ENCODE peak calls at places on chromosomes 4 and X, in six cellular contexts. N is suprapubic skin, G is GM12891, Q is K562, C is HCT116, S is sigmoid colon. F is an unnamed sample.

GRCh38 chrX:19070555-19070994 is 51.7 kb downstream of the ADGRG2 start:
- DNase-seq in N (no peak), G (no peak), Q (no peak), C (no peak), S (no peak), F (no peak)

GRCh38 chrX:120797201-120797938 is 78.3 kb downstream of the CT47B1 start:
- DNase-seq in N (no peak), G (no peak), Q (no peak), C (no peak), S (no peak), F (no peak)

GRCh38 chr4:2268357-2269205 is 6.7 kb upstream of the MXD4 start:
- DNase-seq in N (no peak), G (no peak), Q (no peak), C (no peak), S (no peak), F (no peak)

GRCh38 chr4:85175190-85175589 is 208.7 kb upstream of the WDFY3 start:
- DNase-seq in N (no peak), G (no peak), Q (no peak), C (no peak), S (no peak), F (no peak)

GRCh38 chrX:44003975-44004374 is 30.8 kb upstream of the NDP start:
- DNase-seq in N (no peak), G (no peak), Q (no peak), C (no peak), S (no peak), F (no peak)

GRCh38 chr4:136036744-136037143 is 1495.5 kb downstream of the PCDH18 start:
- DNase-seq in N (no peak), G (no peak), Q (no peak), C (peak), S (no peak), F (no peak)

GRCh38 chrX:29478336-29479069 is 736.9 kb upstream of the MAGEB2 start:
- DNase-seq in N (no peak), G (no peak), Q (peak), C (peak), S (no peak), F (peak)

GRCh38 chr4:149638073-149638472 is 177.6 kb downstream of the IQCM start:
- DNase-seq in N (no peak), G (no peak), Q (no peak), C (no peak), S (no peak), F (no peak)

GRCh38 chrX:47232803-47233332 is at the start of gene USP11:
- DNase-seq in N (no peak), G (peak), Q (peak), C (no peak), S (peak), F (peak)

GRCh38 chr4:93467484-93468155 is 360.9 kb upstream of the ATOH1 start:
- DNase-seq in N (no peak), G (no peak), Q (no peak), C (no peak), S (no peak), F (no peak)

GRCh38 chr4:158020175-158020574 is 152.7 kb downstream of the GASK1B start:
- DNase-seq in N (no peak), G (no peak), Q (no peak), C (peak), S (peak), F (peak)

GRCh38 chr4:48651869-48652447 is 128.1 kb downstream of the FRYL start:
- DNase-seq in N (no peak), G (no peak), Q (no peak), C (no peak), S (no peak), F (no peak)

GRCh38 chrX:106897259-106897658 is 5.9 kb downstream of the RIPPLY1 start:
- DNase-seq in N (no peak), G (no peak), Q (no peak), C (no peak), S (no peak), F (no peak)

DNA sequence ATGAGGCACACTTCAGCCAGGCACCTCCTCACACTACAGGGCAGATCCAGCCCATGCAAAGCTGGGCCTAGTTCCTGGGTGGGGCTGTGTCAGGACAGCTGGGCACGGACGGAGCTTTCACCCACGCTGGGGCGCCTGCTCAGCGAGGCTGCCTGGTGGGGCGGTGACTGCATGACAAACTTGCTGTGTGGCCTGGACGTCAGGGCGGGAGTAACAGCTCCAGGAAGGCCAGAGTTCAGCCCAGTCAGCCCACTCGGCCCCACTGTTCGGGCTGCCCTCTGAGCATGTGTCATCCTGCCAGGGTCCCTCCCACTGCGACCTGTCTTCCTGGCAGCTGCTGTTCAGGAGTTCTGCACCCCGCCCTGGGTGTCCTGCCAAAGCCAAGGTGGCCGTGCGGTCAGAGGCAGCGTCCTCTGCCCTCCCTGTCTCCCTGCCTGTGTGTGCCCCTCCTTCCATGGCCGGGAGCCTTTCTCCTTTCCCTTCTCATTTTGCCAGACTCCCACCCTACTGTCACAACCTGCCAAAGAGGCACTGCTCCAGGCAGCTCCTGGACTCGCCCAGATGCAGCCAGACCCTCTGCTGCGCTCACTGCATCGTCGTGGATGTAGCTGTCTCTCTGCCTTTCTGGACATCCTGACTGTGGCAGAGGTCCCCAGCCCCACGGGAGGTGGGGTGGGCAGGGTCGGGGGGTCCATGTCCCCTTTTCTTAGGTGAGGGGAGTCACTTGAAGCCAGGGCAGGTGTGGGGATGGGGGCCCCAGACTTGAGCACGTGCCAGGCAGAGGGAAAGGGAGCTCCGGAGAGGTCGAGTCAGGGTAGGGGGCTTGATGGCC is 33.0 kb upstream of the KIAA0232 start:
- DNase-seq in N (peak), G (no peak), Q (peak), C (peak), S (peak), F (no peak)
- TF ChIP-seq POLR2AphosphoS5 in N (no peak), G (no peak), Q (no peak), C (peak), S (no peak), F (no peak)

GRCh38 chrX:72634321-72634720 is 61.7 kb upstream of the HDAC8 start:
- DNase-seq in N (no peak), G (no peak), Q (no peak), C (no peak), S (no peak), F (no peak)

GRCh38 chrX:72624194-72624593 is 51.6 kb upstream of the HDAC8 start:
- DNase-seq in N (no peak), G (no peak), Q (no peak), C (no peak), S (no peak), F (no peak)

GRCh38 chrX:72635930-72636329 is 63.3 kb upstream of the HDAC8 start:
- DNase-seq in N (no peak), G (no peak), Q (no peak), C (no peak), S (no peak), F (no peak)

GRCh38 chrX:72630185-72630584 is 57.5 kb upstream of the HDAC8 start:
- DNase-seq in N (no peak), G (no peak), Q (no peak), C (no peak), S (no peak), F (no peak)
- TF ChIP-seq POLR2AphosphoS5 in N (no peak), G (no peak), Q (no peak), C (no peak), S (no peak), F (no peak)

GRCh38 chrX:41334866-41335589 is 1.1 kb downstream of the DDX3X start:
- DNase-seq in N (peak), G (no peak), Q (peak), C (no peak), S (peak), F (peak)

GRCh38 chrX:41335590-41336331 is 1.8 kb downstream of the DDX3X start:
- DNase-seq in N (no peak), G (no peak), Q (no peak), C (no peak), S (no peak), F (no peak)

GRCh38 chrX:41337140-41337539 is 3.2 kb downstream of the DDX3X start:
- DNase-seq in N (no peak), G (no peak), Q (peak), C (no peak), S (no peak), F (no peak)

GRCh38 chrX:41338422-41338821 is 4.5 kb downstream of the DDX3X start:
- DNase-seq in N (no peak), G (no peak), Q (no peak), C (no peak), S (no peak), F (no peak)

GRCh38 chrX:41336447-41336846 is 2.5 kb downstream of the DDX3X start:
- DNase-seq in N (no peak), G (no peak), Q (peak), C (no peak), S (no peak), F (no peak)
- TF ChIP-seq POLR2AphosphoS5 in N (no peak), G (no peak), Q (no peak), C (no peak), S (no peak), F (no peak)

DNA sequence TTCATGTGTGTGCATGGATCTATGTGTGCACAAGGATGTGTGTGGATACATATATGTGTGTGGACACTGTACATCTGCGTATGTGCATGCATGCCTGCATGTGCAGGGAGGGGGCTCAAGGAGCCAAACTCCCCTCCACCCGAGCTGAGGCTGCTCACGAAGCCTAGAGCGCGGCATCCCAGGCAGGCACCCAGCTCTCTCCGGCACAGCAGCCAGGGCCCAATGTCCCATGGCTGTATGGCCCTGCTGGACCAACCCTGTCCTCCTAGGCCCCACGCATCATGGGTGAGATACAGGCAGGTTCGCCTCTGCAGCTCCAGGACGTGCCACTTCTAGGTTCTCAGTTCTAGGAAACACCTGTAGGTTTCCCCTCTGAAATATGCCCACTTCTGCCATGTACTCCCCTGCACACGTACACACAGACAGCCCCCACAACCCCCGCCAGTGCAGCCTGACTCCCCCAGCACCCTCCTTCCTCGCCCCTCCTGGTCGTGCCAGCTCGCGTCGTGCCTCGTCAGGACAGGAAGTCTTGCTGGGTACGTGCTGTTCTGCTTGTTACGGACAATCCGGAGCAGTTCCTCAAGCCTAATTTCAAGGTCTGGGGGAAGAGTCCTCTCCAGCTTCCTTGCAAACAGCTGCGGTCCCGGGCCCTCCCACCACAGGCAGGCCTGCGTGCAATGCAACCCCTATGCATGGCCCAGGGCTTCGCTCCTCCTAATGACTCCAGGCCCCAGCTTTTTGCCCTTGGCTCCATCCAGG is 3.3 kb upstream of the ADRA2C start:
- DNase-seq in N (no peak), G (no peak), Q (no peak), C (no peak), S (no peak), F (no peak)
- TF ChIP-seq POLR2AphosphoS5 in N (no peak), G (no peak), Q (no peak), C (no peak), S (no peak), F (no peak)

GRCh38 chr4:113471141-113471860 is 290.2 kb downstream of the CAMK2D start:
- DNase-seq in N (no peak), G (no peak), Q (no peak), C (no peak), S (no peak), F (no peak)

GRCh38 chr4:113469023-113469390 is 292.5 kb downstream of the CAMK2D start:
- DNase-seq in N (no peak), G (no peak), Q (no peak), C (no peak), S (no peak), F (no peak)

GRCh38 chr4:113467581-113467980 is 294.0 kb downstream of the CAMK2D start:
- DNase-seq in N (no peak), G (no peak), Q (no peak), C (no peak), S (no peak), F (no peak)

GRCh38 chr4:113469926-113470325 is 291.6 kb downstream of the CAMK2D start:
- DNase-seq in N (no peak), G (no peak), Q (no peak), C (no peak), S (no peak), F (no peak)

DNA sequence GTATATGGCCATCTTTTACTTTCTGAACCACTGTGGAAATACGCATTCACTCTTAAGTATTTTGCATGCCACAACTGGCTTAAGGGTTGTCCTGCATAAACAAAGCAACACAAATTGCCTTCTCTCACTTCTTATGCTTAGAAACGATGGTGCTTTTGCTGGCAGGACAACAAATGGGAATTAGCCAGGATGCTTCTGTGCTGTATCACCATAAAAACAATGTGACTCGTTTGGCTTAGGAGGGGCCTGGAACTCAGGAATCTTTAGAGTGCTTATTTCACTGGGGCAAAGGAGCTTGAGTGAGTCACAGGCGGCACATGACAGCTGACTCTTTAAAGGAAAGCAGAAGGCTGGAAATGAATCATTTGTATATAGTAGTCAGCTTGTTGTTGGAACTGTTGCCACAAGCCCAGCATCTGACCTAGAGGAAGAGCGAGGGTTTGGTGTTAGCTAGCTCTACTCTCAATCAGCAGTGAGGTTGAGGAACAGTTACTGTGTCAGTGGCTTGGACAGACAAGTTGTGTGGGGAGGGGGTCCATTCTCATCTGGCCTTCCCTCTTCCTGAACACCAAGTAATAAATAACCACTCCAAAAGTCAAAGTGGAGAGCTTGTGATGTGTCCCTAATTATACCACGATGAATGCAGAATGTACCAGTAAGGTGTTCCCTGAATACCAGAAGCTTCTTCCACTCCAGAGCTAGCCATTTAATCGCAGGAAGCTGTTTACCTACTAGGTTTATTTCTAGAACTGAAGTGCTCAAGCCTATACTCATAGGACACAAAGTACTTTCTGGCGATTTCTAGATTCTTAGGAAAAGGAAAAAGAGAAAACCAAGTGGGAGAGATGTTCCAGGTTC is 293.1 kb downstream of the CAMK2D start:
- DNase-seq in N (no peak), G (no peak), Q (no peak), C (peak), S (peak), F (peak)
- TF ChIP-seq POLR2AphosphoS5 in N (peak), G (no peak), Q (no peak), C (peak), S (peak), F (no peak)

GRCh38 chr4:147731611-147732515 is at the start of gene ARHGAP10:
- DNase-seq in N (peak), G (peak), Q (peak), C (no peak), S (peak), F (peak)
- TF ChIP-seq POLR2AphosphoS5 in N (no peak), G (no peak), Q (no peak), C (peak), S (peak), F (no peak)

GRCh38 chrX:153945956-153946909 is 1.8 kb upstream of the RENBP start:
- DNase-seq in N (no peak), G (no peak), Q (no peak), C (no peak), S (no peak), F (no peak)

GRCh38 chrX:153948847-153949819 is 4.7 kb upstream of the RENBP start:
- DNase-seq in N (no peak), G (no peak), Q (peak), C (no peak), S (no peak), F (peak)

GRCh38 chrX:153944800-153945150 is 332 bp upstream of the RENBP start:
- DNase-seq in N (no peak), G (no peak), Q (no peak), C (no peak), S (no peak), F (no peak)

GRCh38 chrX:153948002-153948466 is 3.6 kb upstream of the RENBP start:
- DNase-seq in N (no peak), G (no peak), Q (no peak), C (no peak), S (no peak), F (no peak)

GRCh38 chrX:153946910-153947769 is 2.7 kb upstream of the RENBP start:
- DNase-seq in N (no peak), G (no peak), Q (peak), C (peak), S (peak), F (peak)
- TF ChIP-seq POLR2AphosphoS5 in N (no peak), G (peak), Q (peak), C (no peak), S (no peak), F (no peak)

DNA sequence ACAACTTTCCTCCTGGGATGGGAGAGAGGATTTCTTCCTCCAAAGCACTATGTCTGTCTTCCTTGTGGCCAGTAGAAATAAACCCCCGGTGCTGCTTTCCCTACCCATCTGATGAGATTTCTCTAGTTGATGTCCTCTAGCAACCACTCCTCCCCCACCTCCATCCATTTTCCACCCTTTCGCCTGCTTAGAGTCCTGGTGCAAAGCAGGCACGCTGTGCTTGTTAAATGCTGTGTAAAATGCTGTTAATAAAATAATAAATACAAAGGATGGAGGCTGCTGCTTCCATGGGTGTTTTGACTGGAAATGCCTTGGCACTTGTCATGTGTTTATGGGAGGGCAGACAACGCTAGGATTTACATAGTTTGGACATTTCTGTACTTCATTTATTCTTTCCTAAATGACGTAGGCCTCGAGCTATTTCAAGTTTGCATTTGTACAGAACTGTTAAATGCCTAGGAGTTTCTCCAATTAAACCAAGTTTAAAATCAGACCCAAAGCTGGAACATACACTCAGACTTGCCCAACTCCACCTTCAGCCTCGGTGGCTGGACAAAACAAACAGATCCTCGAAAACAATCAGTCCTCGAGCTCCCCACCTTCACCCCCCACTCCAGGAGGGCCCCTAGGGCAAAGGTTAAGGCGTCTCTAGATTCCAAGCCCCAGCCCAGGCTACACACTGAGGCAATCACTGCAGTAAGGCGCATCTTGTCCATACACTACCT is 10.0 kb downstream of the BCOR start:
- DNase-seq in N (no peak), G (no peak), Q (no peak), C (no peak), S (no peak), F (no peak)
- TF ChIP-seq POLR2AphosphoS5 in N (no peak), G (no peak), Q (no peak), C (no peak), S (no peak), F (no peak)

GRCh38 chr4:83108101-83108861 is 6.2 kb downstream of the PLAC8 start:
- DNase-seq in N (no peak), G (no peak), Q (no peak), C (no peak), S (no peak), F (peak)
- TF ChIP-seq POLR2AphosphoS5 in N (no peak), G (no peak), Q (no peak), C (no peak), S (no peak), F (no peak)

GRCh38 chrX:100449696-100450606 is 39.9 kb upstream of the PCDH19 start:
- DNase-seq in N (no peak), G (no peak), Q (no peak), C (no peak), S (no peak), F (no peak)
- TF ChIP-seq POLR2AphosphoS5 in N (no peak), G (no peak), Q (no peak), C (no peak), S (no peak), F (no peak)